ENCODE peak calls at places on chromosomes 1 and 21, in seven cellular contexts. M is DMS 273 treated with DMSO at 0.1 percent for 48 hours; H is left ventricle myocardium inferior; E is mesenchymal stem cell; Q is CD14-positive monocyte; L is dermis blood vessel endothelial cell; U is stimulated activated CD4-positive, alpha-beta T cell treated with anti-CD3 and anti-CD28 coated beads, Interleukin-4, amount 100 ng/mL, for 48 hours. P is an unnamed sample.

GRCh38 chr1:218312509-218312908 is 27.4 kb downstream of the RRP15 start:
- DNase-seq in L (peak; percentile 57), H (no peak), M (no peak), Q (no peak), E (no peak), U (no peak), P (no peak)

GRCh38 chr1:119080586-119080985 is 59.9 kb downstream of the WARS2 start:
- DNase-seq in Q (no peak), L (no peak), U (no peak), H (no peak), E (peak; percentile 76), M (no peak), P (no peak)

GRCh38 chr21:34813266-34813886 is 144.6 kb downstream of the CLIC6 start:
- DNase-seq in Q (peak; percentile 67), E (peak; percentile 86), U (no peak), M (no peak), L (peak; percentile 33), H (no peak), P (no peak)

GRCh38 chr1:24928631-24929090 is 1.4 kb downstream of the RUNX3 start:
- DNase-seq in H (no peak), Q (no peak), U (no peak), E (peak; percentile 38), M (no peak), L (no peak), P (no peak)

GRCh38 chr1:160795951-160796383 is at the start of gene LY9:
- DNase-seq in L (no peak), H (no peak), Q (peak; percentile 79), U (peak; percentile 64), M (no peak), E (no peak), P (peak; percentile 43)

GRCh38 chr1:168553680-168554553 is 10.1 kb upstream of the XCL2 start:
- DNase-seq in U (no peak), E (no peak), Q (no peak), L (no peak), H (no peak), M (no peak), P (no peak)

GRCh38 chr1:239924741-239925350 is 166.8 kb upstream of the FMN2 start:
- DNase-seq in Q (no peak), U (no peak), E (no peak), L (no peak), M (no peak), H (no peak), P (no peak)

GRCh38 chr1:192270398-192270797 is 46.4 kb upstream of the RGS21 start:
- DNase-seq in U (no peak), L (peak; percentile 68), H (no peak), E (no peak), Q (no peak), M (no peak), P (no peak)

GRCh38 chr1:14553711-14554110 is 44.8 kb upstream of the KAZN start:
- DNase-seq in H (no peak), E (no peak), L (no peak), U (no peak), M (no peak), Q (no peak), P (no peak)

GRCh38 chr1:51636765-51637522 is 20.1 kb downstream of the OSBPL9 start:
- DNase-seq in H (no peak), L (peak; percentile 61), U (no peak), M (no peak), Q (no peak), E (peak; percentile 85), P (no peak)

GRCh38 chr1:233479026-233479890 is 134.6 kb upstream of the KCNK1 start:
- DNase-seq in M (no peak), U (no peak), E (no peak), L (no peak), H (no peak), Q (no peak), P (no peak)

GRCh38 chr21:36330904-36331303 is 10.9 kb downstream of the MORC3 start:
- DNase-seq in H (peak; percentile 41), L (peak; percentile 80), M (no peak), E (peak; percentile 60), Q (peak; percentile 54), U (peak; percentile 28), P (no peak)

GRCh38 chr21:41664881-41665765 is 101.7 kb downstream of the RIPK4 start:
- DNase-seq in E (no peak), Q (no peak), L (peak; percentile 70), M (no peak), H (no peak), U (no peak), P (no peak)